ENCODE peak calls at places on chromosomes 13 and 19, in seven cellular contexts. K is GM13977, D is thyroid gland, Q is kidney glomerular epithelial cell, R is AG04450, T is psoas muscle, A is KG1. E is an unnamed sample.

GRCh38 chr13:75226092-75226491 is 255.9 kb downstream of the TBC1D4 start:
- DNase-seq in K (no peak), D (peak), Q (no peak), R (no peak), T (no peak), A (no peak), E (peak)

GRCh38 chr13:24288870-24289269 is 20.5 kb upstream of the C1QTNF9 start:
- DNase-seq in K (no peak), D (no peak), Q (no peak), R (no peak), T (no peak), A (no peak), E (no peak)

GRCh38 chr13:45436953-45437352 is 18.8 kb upstream of the SLC25A30 start:
- DNase-seq in K (no peak), D (no peak), Q (no peak), R (no peak), T (no peak), A (no peak), E (no peak)

GRCh38 chr13:110538632-110539031 is 22.9 kb downstream of the RAB20 start:
- DNase-seq in K (no peak), D (peak), Q (no peak), R (no peak), T (no peak), A (peak), E (no peak)

GRCh38 chr13:25225970-25226369 is 53.9 kb upstream of the AMER2 start:
- DNase-seq in K (no peak), D (no peak), Q (no peak), R (no peak), T (no peak), A (no peak), E (no peak)

GRCh38 chr13:36975172-36975571 is 24.0 kb downstream of the ALG5 start:
- DNase-seq in K (no peak), D (no peak), Q (no peak), R (no peak), T (no peak), A (no peak), E (no peak)

GRCh38 chr13:59229861-59230260 is 933.9 kb downstream of the DIAPH3 start:
- DNase-seq in K (no peak), D (no peak), Q (no peak), R (no peak), T (no peak), A (no peak), E (no peak)

GRCh38 chr19:1027020-1027952 is 878 bp downstream of the CNN2 start:
- DNase-seq in K (peak), D (peak), Q (no peak), R (no peak), T (peak), A (peak), E (no peak)

GRCh38 chr13:39864221-39864620 is 208.8 kb downstream of the COG6 start:
- DNase-seq in K (no peak), D (no peak), Q (no peak), R (no peak), T (no peak), A (no peak), E (no peak)

GRCh38 chr13:29901714-29902631 is 51.6 kb upstream of the UBL3 start:
- DNase-seq in K (no peak), D (peak), Q (peak), R (peak), T (peak), A (no peak), E (no peak)

GRCh38 chr13:52405767-52406494 is at the start of gene THSD1:
- DNase-seq in K (peak), D (peak), Q (no peak), R (no peak), T (peak), A (no peak), E (no peak)

GRCh38 chr19:33447336-33448158 is 74.0 kb downstream of the CEBPG start:
- DNase-seq in K (no peak), D (no peak), Q (no peak), R (no peak), T (peak), A (no peak), E (no peak)

GRCh38 chr13:50299546-50300249 is 284.5 kb downstream of the KCNRG start:
- DNase-seq in K (no peak), D (no peak), Q (no peak), R (no peak), T (no peak), A (no peak), E (no peak)

GRCh38 chr19:49165111-49165750 is 7.6 kb downstream of the TRPM4 start:
- DNase-seq in K (no peak), D (peak), Q (no peak), R (no peak), T (peak), A (no peak), E (no peak)

GRCh38 chr13:62130016-62130970 is 714.6 kb upstream of the PCDH20 start:
- DNase-seq in K (no peak), D (peak), Q (no peak), R (no peak), T (no peak), A (no peak), E (no peak)

GRCh38 chr13:42001580-42001979 is 40.7 kb upstream of the VWA8 start:
- DNase-seq in K (no peak), D (no peak), Q (peak), R (peak), T (no peak), A (no peak), E (no peak)

GRCh38 chr13:23279321-23279720 is 98.5 kb downstream of the SGCG start:
- DNase-seq in K (no peak), D (no peak), Q (no peak), R (no peak), T (no peak), A (no peak), E (no peak)

GRCh38 chr19:53865918-53866696 is 1.6 kb upstream of the MYADM start:
- DNase-seq in K (peak), D (peak), Q (peak), R (no peak), T (peak), A (no peak), E (no peak)

GRCh38 chr13:34826432-34826831 is 115.6 kb upstream of the NBEA start:
- DNase-seq in K (no peak), D (no peak), Q (no peak), R (no peak), T (no peak), A (no peak), E (no peak)

GRCh38 chr19:14146789-14147216 is 10.4 kb upstream of the ASF1B start:
- DNase-seq in K (no peak), D (no peak), Q (peak), R (peak), T (no peak), A (no peak), E (no peak)

GRCh38 chr13:46614582-46614981 is 61.6 kb downstream of the LRCH1 start:
- DNase-seq in K (no peak), D (no peak), Q (no peak), R (peak), T (no peak), A (no peak), E (no peak)

GRCh38 chr13:36261011-36261410 is 36.6 kb downstream of the CCDC169 start:
- DNase-seq in K (no peak), D (no peak), Q (no peak), R (no peak), T (no peak), A (no peak), E (no peak)